ENCODE peak calls at places on chromosomes 13 and 19, in ten cellular contexts. M is endothelial cell; A is stimulated activated CD8-positive, alpha-beta memory T cell treated with anti-CD3 and anti-CD28 coated beads, Interleukin-2, amount 100 ng/mL, for 1 hour; X is AG10803; J is AG08395; C is natural killer cell treated with Interleukin-12 subunit alpha and Interleukin-12 subunit beta and Interleukin-15 and Interleukin-18, amount 100 ng/mL, for 72 hours; Q is immature natural killer cell; E is AG09319; S is fibroblast of the aortic adventitia; N is GM12865. H is an unnamed sample.
A peak's percentile ranks its signal among the peaks of the same experiment; 100 is the strongest.

GRCh38 chr13:100790405-100790804 is 115.8 kb upstream of the TMTC4 start:
- DNase-seq in M (no peak), A (no peak), X (no peak), J (no peak), C (no peak), Q (no peak), E (no peak), S (no peak), N (no peak), H (no peak)

GRCh38 chr19:56253737-56254136 is 18.8 kb upstream of the EDDM13 start:
- DNase-seq in M (no peak), A (no peak), X (peak; percentile 63), J (peak; percentile 57), C (no peak), Q (peak; percentile 12), E (peak; percentile 32), S (peak; percentile 71), N (peak; percentile 55), H (peak; percentile 12)

GRCh38 chr19:40394816-40395210 is 4.8 kb upstream of the HIPK4 start:
- DNase-seq in M (no peak), A (no peak), X (no peak), J (no peak), C (no peak), Q (no peak), E (no peak), S (no peak), N (no peak), H (peak; percentile 35)

GRCh38 chr19:18221815-18222725 is 4.2 kb downstream of the PDE4C start:
- DNase-seq in M (no peak), A (no peak), X (no peak), J (no peak), C (no peak), Q (no peak), E (no peak), S (no peak), N (no peak), H (no peak)

GRCh38 chr19:41936416-41936850 is 8.2 kb upstream of the ERFL start:
- DNase-seq in M (no peak), A (no peak), X (peak; percentile 39), J (peak; percentile 59), C (no peak), Q (peak; percentile 82), E (no peak), S (no peak), N (no peak), H (no peak)

GRCh38 chr19:49064768-49065611 is at the start of gene NTF4:
- DNase-seq in M (peak; percentile 54), A (no peak), X (no peak), J (peak; percentile 31), C (no peak), Q (no peak), E (no peak), S (no peak), N (no peak), H (peak; percentile 44)

GRCh38 chr13:99774644-99775043 is 196.9 kb downstream of the ZIC5 start:
- DNase-seq in M (no peak), A (no peak), X (no peak), J (no peak), C (no peak), Q (no peak), E (no peak), S (no peak), N (no peak), H (no peak)

GRCh38 chr19:8126511-8126910 is 22.9 kb downstream of the FBN3 start:
- DNase-seq in M (no peak), A (no peak), X (no peak), J (no peak), C (no peak), Q (no peak), E (no peak), S (no peak), N (no peak), H (no peak)

GRCh38 chr19:43546581-43546980 is 13.6 kb downstream of the ZNF575 start:
- DNase-seq in M (no peak), A (no peak), X (no peak), J (no peak), C (peak; percentile 50), Q (no peak), E (no peak), S (no peak), N (no peak), H (no peak)

GRCh38 chr13:52010890-52011689 is at the start of gene ATP7B:
- DNase-seq in M (peak; percentile 43), A (peak; percentile 1), X (no peak), J (peak; percentile 21), C (no peak), Q (peak; percentile 10), E (no peak), S (no peak), N (peak; percentile 18), H (no peak)

GRCh38 chr13:92173254-92173653 is 774.8 kb downstream of the GPC5 start:
- DNase-seq in M (no peak), A (no peak), X (no peak), J (no peak), C (no peak), Q (no peak), E (no peak), S (no peak), N (no peak), H (no peak)

GRCh38 chr19:49441210-49441959 is at the start of gene SLC17A7:
- DNase-seq in M (peak; percentile 43), A (no peak), X (no peak), J (peak; percentile 42), C (no peak), Q (no peak), E (no peak), S (no peak), N (peak; percentile 34), H (no peak)

GRCh38 chr19:11296264-11296663 is 304 bp downstream of the TSPAN16 start:
- DNase-seq in M (no peak), A (no peak), X (peak; percentile 37), J (no peak), C (no peak), Q (no peak), E (no peak), S (peak; percentile 65), N (no peak), H (no peak)

GRCh38 chr19:5287066-5287465 is 53.5 kb downstream of the PTPRS start:
- DNase-seq in M (no peak), A (no peak), X (no peak), J (no peak), C (no peak), Q (no peak), E (no peak), S (no peak), N (peak; percentile 38), H (no peak)

GRCh38 chr19:35000647-35001501 is 751 bp downstream of the GRAMD1A start:
- DNase-seq in M (peak; percentile 30), A (no peak), X (peak; percentile 34), J (peak; percentile 34), C (no peak), Q (peak; percentile 57), E (no peak), S (peak; percentile 41), N (peak; percentile 77), H (peak; percentile 44)

GRCh38 chr19:19372656-19373416 is 32.6 kb upstream of the GATAD2A start:
- DNase-seq in M (peak; percentile 23), A (no peak), X (peak; percentile 29), J (peak; percentile 20), C (peak; percentile 74), Q (peak; percentile 52), E (no peak), S (peak; percentile 41), N (peak; percentile 89), H (peak; percentile 53)

GRCh38 chr19:23560051-23560450 is 127.0 kb downstream of the ZNF675 start:
- DNase-seq in M (no peak), A (no peak), X (no peak), J (no peak), C (no peak), Q (no peak), E (no peak), S (no peak), N (no peak), H (no peak)

GRCh38 chr19:45470147-45471081 is 2.6 kb downstream of the FOSB start:
- DNase-seq in M (no peak), A (no peak), X (peak; percentile 62), J (no peak), C (no peak), Q (peak; percentile 37), E (peak; percentile 41), S (peak; percentile 47), N (no peak), H (peak; percentile 93)

GRCh38 chr13:32135655-32136054 is 104.1 kb downstream of the FRY start:
- DNase-seq in M (no peak), A (no peak), X (peak; percentile 78), J (peak; percentile 71), C (no peak), Q (no peak), E (no peak), S (peak; percentile 21), N (no peak), H (no peak)

GRCh38 chr13:51317262-51317661 is 22.2 kb upstream of the SERPINE3 start:
- DNase-seq in M (no peak), A (no peak), X (peak; percentile 31), J (peak; percentile 28), C (no peak), Q (no peak), E (peak; percentile 7), S (peak; percentile 62), N (no peak), H (peak; percentile 2)

GRCh38 chr13:43154083-43154739 is 130.8 kb downstream of the DNAJC15 start:
- DNase-seq in M (no peak), A (no peak), X (no peak), J (no peak), C (no peak), Q (no peak), E (no peak), S (peak; percentile 23), N (no peak), H (no peak)

GRCh38 chr19:49073514-49074378 is 1.2 kb upstream of the KCNA7 start:
- DNase-seq in M (no peak), A (no peak), X (no peak), J (no peak), C (no peak), Q (no peak), E (no peak), S (no peak), N (no peak), H (no peak)

GRCh38 chr13:45325806-45326205 is 15.2 kb downstream of the TPT1 start:
- DNase-seq in M (no peak), A (no peak), X (peak; percentile 83), J (peak; percentile 81), C (no peak), Q (no peak), E (no peak), S (peak; percentile 82), N (no peak), H (peak; percentile 38)

GRCh38 chr13:101654916-101655315 is 202.4 kb downstream of the ITGBL1 start:
- DNase-seq in M (no peak), A (no peak), X (peak; percentile 57), J (peak; percentile 11), C (no peak), Q (no peak), E (no peak), S (peak; percentile 78), N (no peak), H (no peak)

GRCh38 chr19:38506723-38507550 is 73.4 kb downstream of the RYR1 start:
- DNase-seq in M (peak; percentile 62), A (no peak), X (peak; percentile 23), J (peak; percentile 86), C (peak; percentile 90), Q (peak; percentile 55), E (peak; percentile 3), S (peak; percentile 53), N (peak; percentile 80), H (peak; percentile 100)

GRCh38 chr13:28375250-28375930 is 119.5 kb downstream of the FLT1 start:
- DNase-seq in M (no peak), A (no peak), X (no peak), J (no peak), C (no peak), Q (no peak), E (no peak), S (no peak), N (no peak), H (no peak)

GRCh38 chr13:114203536-114203935 is 24.5 kb downstream of the CFAP97D2 start:
- DNase-seq in M (no peak), A (no peak), X (no peak), J (no peak), C (no peak), Q (no peak), E (no peak), S (no peak), N (no peak), H (no peak)

GRCh38 chr13:75621147-75621546 is 15.0 kb upstream of the LMO7 start:
- DNase-seq in M (no peak), A (no peak), X (peak; percentile 91), J (peak; percentile 74), C (no peak), Q (no peak), E (no peak), S (peak; percentile 85), N (no peak), H (no peak)

H was measured in Caki2.